ENCODE peak calls at places on chromosomes 4 and X, in seven cellular contexts. Z is uterus; X is lower lobe of right lung; G is SK-N-SH; O is cardiac muscle cell; E is CD4-positive, alpha-beta memory T cell; S is body of pancreas. M is an unnamed sample. For H3K4me1, the result is how much of the 10 kb centered on the place peaks cover.

GRCh38 chr4:36979494-36979893 is 265.0 kb upstream of the NWD2 start:
- DNase-seq in O (no peak), S (no peak), Z (no peak), E (no peak), X (no peak), G (no peak), M (no peak)

GRCh38 chrX:41449615-41450014 is 2.5 kb downstream of the NYX start:
- DNase-seq in O (peak), E (no peak), Z (no peak), G (no peak), X (no peak), S (peak), M (no peak)

GRCh38 chr4:60744767-60745166 is 455.4 kb upstream of the ADGRL3 start:
- DNase-seq in G (no peak), S (no peak), Z (no peak), O (no peak), X (no peak), E (no peak), M (no peak)

GRCh38 chr4:26320453-26321325 is at the start of gene RBPJ:
- DNase-seq in X (peak), E (peak), Z (peak), S (peak), O (peak), G (peak), M (peak)

GRCh38 chrX:154064637-154065435 is 32.7 kb downstream of the MECP2 start:
- DNase-seq in S (no peak), O (peak), X (no peak), G (no peak), E (no peak), Z (no peak), M (no peak)

GRCh38 chr4:101835121-101835904 is 44.8 kb downstream of the BANK1 start:
- DNase-seq in O (peak), E (no peak), G (peak), X (no peak), Z (no peak), S (peak), M (no peak)

GRCh38 chr4:105399535-105400161 is 74.2 kb downstream of the PPA2 start:
- DNase-seq in S (no peak), E (no peak), Z (no peak), X (no peak), O (no peak), G (no peak), M (no peak)

GRCh38 chrX:531611-531936 is 99.0 kb upstream of the SHOX start:
- DNase-seq in Z (no peak), X (no peak), S (no peak), O (no peak), G (no peak), E (no peak), M (no peak)

GRCh38 chr4:30537462-30537861 is 182.7 kb upstream of the PCDH7 start:
- DNase-seq in O (no peak), X (no peak), Z (no peak), G (no peak), S (no peak), E (no peak), M (no peak)

GRCh38 chr4:52862605-52863236 is 604 bp downstream of the RASL11B start:
- DNase-seq in E (no peak), O (peak), X (no peak), S (no peak), Z (no peak), G (peak), M (no peak)

GRCh38 chrX:37755073-37755472 is 24.8 kb upstream of the CYBB start:
- DNase-seq in O (no peak), G (no peak), E (peak), X (no peak), Z (no peak), S (peak), M (no peak)

GRCh38 chr4:150308824-150309472 is 230.7 kb downstream of the DCLK2 start:
- DNase-seq in S (no peak), Z (no peak), O (no peak), G (no peak), E (no peak), X (no peak), M (no peak)

GRCh38 chrX:9611436-9612145 is 146.7 kb downstream of the TBL1X start:
- DNase-seq in O (no peak), X (no peak), E (no peak), G (peak), S (no peak), Z (no peak), M (no peak)

GRCh38 chr4:101400096-101400495 is 52.8 kb upstream of the PPP3CA start:
- DNase-seq in E (no peak), G (no peak), S (no peak), O (no peak), X (no peak), Z (no peak), M (no peak)

GRCh38 chr4:137083571-137083970 is 448.7 kb downstream of the PCDH18 start:
- DNase-seq in O (no peak), G (no peak), Z (no peak), S (no peak), X (no peak), E (no peak), M (no peak)

GRCh38 chrX:34805951-34806350 is 136.6 kb upstream of the FAM47B start:
- DNase-seq in S (no peak), G (no peak), X (no peak), O (no peak), E (no peak), Z (no peak), M (no peak)

GRCh38 chr4:66506985-66507384 is 836.7 kb upstream of the EPHA5 start:
- DNase-seq in S (no peak), E (no peak), G (no peak), X (no peak), Z (no peak), O (peak), M (no peak)

GRCh38 chr4:18980516-18981233 is 959.1 kb upstream of the LCORL start:
- DNase-seq in Z (no peak), E (no peak), S (no peak), X (no peak), G (no peak), O (no peak), M (no peak)

GRCh38 chr4:164949448-164950118 is 27.9 kb downstream of the TRIM61 start:
- DNase-seq in Z (no peak), X (no peak), O (no peak), S (no peak), E (no peak), G (no peak), M (no peak)

GRCh38 chr4:84916233-84916632 is 50.3 kb downstream of the WDFY3 start:
- DNase-seq in S (no peak), X (no peak), Z (no peak), G (no peak), E (no peak), O (no peak), M (no peak)

GRCh38 chr4:139603576-139604387 is 47.8 kb upstream of the SETD7 start:
- DNase-seq in Z (no peak), O (peak), S (peak), E (peak), G (peak), X (no peak), M (peak)

GRCh38 chrX:18026171-18026570 is 165.1 kb upstream of the RAI2 start:
- DNase-seq in G (no peak), Z (no peak), X (no peak), S (no peak), O (peak), E (no peak), M (no peak)

GRCh38 chr4:37719021-37719420 is 32.8 kb upstream of the RELL1 start:
- DNase-seq in O (no peak), Z (no peak), G (no peak), E (no peak), S (no peak), X (no peak), M (no peak)

GRCh38 chrX:39609941-39610340 is 487.8 kb downstream of the BCOR start:
- DNase-seq in Z (no peak), G (no peak), X (no peak), O (no peak), S (no peak), E (no peak), M (no peak)

GRCh38 chrX:108131471-108131870 is 39.9 kb downstream of the ATG4A start:
- DNase-seq in E (no peak), O (no peak), G (no peak), S (no peak), Z (no peak), X (no peak), M (no peak)

GRCh38 chrX:31497086-31497485 is 425.2 kb upstream of the FTHL17 start:
- DNase-seq in X (no peak), G (no peak), Z (no peak), O (no peak), S (no peak), E (no peak), M (no peak)

GRCh38 chrX:97609357-97609756 is 725.6 kb downstream of the RPA4 start:
- DNase-seq in X (no peak), G (no peak), Z (no peak), S (no peak), O (no peak), E (no peak), M (no peak)

GRCh38 chrX:20951016-20951795 is 423.0 kb upstream of the CNKSR2 start:
- DNase-seq in X (no peak), G (no peak), Z (no peak), S (no peak), E (no peak), O (no peak), M (no peak)

GRCh38 chr4:153790962-153791551 is 2.2 kb upstream of the SFRP2 start:
- DNase-seq in G (peak), E (no peak), O (peak), Z (peak), S (peak), X (peak), M (no peak)

GRCh38 chrX:57155171-57155570 is 18.0 kb upstream of the SPIN2A start:
- DNase-seq in G (no peak), E (no peak), X (no peak), S (no peak), Z (no peak), O (no peak), M (no peak)

GRCh38 chrX:154328646-154329045 is 33.1 kb downstream of the TKTL1 start:
- DNase-seq in G (no peak), E (no peak), O (no peak), X (no peak), Z (no peak), S (no peak), M (no peak)

GRCh38 chr4:181030961-181031360 is 1212.2 kb upstream of the TENM3 start:
- DNase-seq in O (no peak), S (no peak), E (no peak), X (no peak), Z (no peak), G (no peak), M (no peak)

GRCh38 chrX:15474058-15474457 is 19.1 kb downstream of the PIR start:
- DNase-seq in Z (no peak), O (no peak), S (no peak), E (no peak), G (no peak), X (no peak), M (no peak)

GRCh38 chr4:129136433-129136832 is 40.5 kb downstream of the C4orf33 start:
- DNase-seq in E (no peak), S (no peak), Z (no peak), G (no peak), X (no peak), O (no peak), M (no peak)

GRCh38 chr4:181909368-181909767 is 333.8 kb upstream of the TENM3 start:
- DNase-seq in Z (no peak), O (peak), G (no peak), X (no peak), S (no peak), E (no peak), M (no peak)

GRCh38 chr4:54165438-54165837 is 63.7 kb upstream of the PDGFRA start:
- DNase-seq in E (no peak), G (no peak), O (no peak), Z (no peak), X (no peak), S (peak), M (no peak)

GRCh38 chr4:1367936-1368289 is 20.9 kb downstream of the UVSSA start:
- DNase-seq in X (peak), E (no peak), G (no peak), Z (no peak), O (no peak), S (no peak), M (no peak)

DNA sequence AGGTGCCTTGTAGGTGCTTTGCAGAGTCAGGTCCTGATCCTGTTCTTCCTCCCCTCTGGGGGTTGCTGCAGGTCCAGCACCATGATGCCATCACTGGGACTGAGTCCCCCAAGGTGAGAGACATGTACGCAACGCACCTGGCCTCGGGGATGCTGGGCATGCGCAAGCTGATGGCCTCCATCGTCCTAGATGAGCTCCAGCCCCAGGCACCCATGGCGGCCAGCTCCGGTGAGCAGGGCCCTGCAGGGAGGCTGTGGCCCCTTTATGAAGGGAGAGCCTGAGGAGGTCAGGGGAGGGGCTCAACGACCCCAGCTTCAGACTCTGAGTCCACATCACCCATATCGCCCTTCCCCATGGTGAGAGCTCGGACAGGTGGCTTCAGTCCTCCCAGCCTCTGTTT is 23.1 kb downstream of the MAN2B2 start:
- DNase-seq in E (no peak), S (no peak), O (no peak), Z (no peak), X (no peak), G (no peak), M (no peak)
- H3K27ac ChIP-seq in E (no peak), S (no peak), O (no peak), Z (no peak), X (no peak), G (no peak), M (no peak)

GRCh38 chr4:87081826-87082225 is 138.6 kb downstream of the KLHL8 start:
- DNase-seq in S (no peak), Z (no peak), G (no peak), X (no peak), O (no peak), E (no peak), M (no peak)
- H3K4me3 ChIP-seq in S (no peak), Z (no peak), G (no peak), X (no peak), O (no peak), E (no peak), M (no peak)

GRCh38 chr4:10119263-10119662 is 2.7 kb upstream of the WDR1 start:
- DNase-seq in O (peak), X (no peak), E (no peak), S (no peak), Z (no peak), G (no peak), M (no peak)
- H3K4me1 ChIP-seq in O (under half), X (under half), E (under half), S (under half), Z (under half), G (under half), M (half or more)

DNA sequence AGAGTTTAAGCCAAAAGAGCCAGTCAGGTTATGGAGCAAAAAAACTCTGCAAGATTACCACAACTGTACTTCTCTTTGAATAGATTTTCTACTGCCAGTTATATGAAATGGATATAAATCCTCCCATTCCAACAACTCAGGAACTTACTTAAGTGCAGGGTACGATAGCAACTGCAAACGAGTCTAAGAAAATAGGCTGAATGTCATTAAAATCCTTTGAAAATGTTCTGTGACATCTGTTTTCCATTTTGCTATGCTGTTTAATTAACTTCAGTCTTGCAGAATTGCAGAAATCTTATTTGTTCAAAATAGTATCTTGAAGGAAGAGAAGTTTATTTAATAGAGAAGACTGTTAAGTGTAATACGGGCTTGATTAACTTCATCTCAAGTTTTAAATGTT is 243.8 kb downstream of the PALLD start:
- DNase-seq in S (no peak), E (no peak), O (no peak), X (no peak), G (no peak), Z (no peak), M (no peak)
- H3K27ac ChIP-seq in S (no peak), E (no peak), O (peak), X (no peak), G (no peak), Z (peak), M (no peak)

GRCh38 chr4:176187610-176188009 is 7.8 kb downstream of the SPATA4 start:
- DNase-seq in G (no peak), X (no peak), O (no peak), E (no peak), Z (no peak), S (no peak), M (no peak)
- H3K4me3 ChIP-seq in G (no peak), X (no peak), O (no peak), E (no peak), Z (no peak), S (no peak), M (no peak)

GRCh38 chr4:168486961-168487820 is 6.9 kb upstream of the DDX60L start:
- DNase-seq in O (no peak), E (no peak), X (no peak), G (no peak), S (no peak), Z (no peak), M (no peak)
- H3K4me1 ChIP-seq in O (under half), E (under half), X (under half), G (under half), S (under half), Z (under half), M (under half)